ENCODE peak calls at places on chromosome 12, in nine cellular contexts. C is T1000; W is stimulated activated CD4-positive, alpha-beta T cell treated with anti-CD3 and anti-CD28 coated beads, Interleukin-12 subunit alpha, Interleukin-12 subunit beta, amount 100 ng/mL, for 4 hours; V is fibroblast of the aortic adventitia; U is H4; M is cardiac fibroblast; E is tibial artery; Y is endothelial cell; O is pancreas. R is an unnamed sample.

GRCh38 chr12:85765443-85765842 is 70.8 kb downstream of the RASSF9 start:
- DNase-seq in C (no peak), W (no peak), V (no peak), U (no peak), M (peak; percentile 2), E (no peak), Y (no peak), O (no peak), R (no peak)

GRCh38 chr12:80485222-80485987 is 41.4 kb downstream of the PTPRQ start:
- DNase-seq in C (no peak), W (no peak), V (no peak), U (no peak), M (no peak), E (no peak), Y (no peak), O (no peak), R (no peak)

GRCh38 chr12:52321433-52321832 is 235 bp upstream of the KRT83 start:
- DNase-seq in C (no peak), W (no peak), V (no peak), U (no peak), M (no peak), E (peak; percentile 54), Y (no peak), O (no peak), R (no peak)

GRCh38 chr12:57621497-57622292 is 10.5 kb downstream of the ARHGEF25 start:
- DNase-seq in C (peak; percentile 100), W (peak; percentile 66), V (peak; percentile 34), U (no peak), M (peak; percentile 27), E (peak; percentile 74), Y (peak; percentile 83), O (peak; percentile 89), R (no peak)

GRCh38 chr12:80422549-80422948 is 21.5 kb upstream of the PTPRQ start:
- DNase-seq in C (no peak), W (no peak), V (peak; percentile 61), U (no peak), M (peak; percentile 75), E (no peak), Y (no peak), O (no peak), R (peak; percentile 26)

GRCh38 chr12:117228239-117228638 is 38.0 kb upstream of the FBXO21 start:
- DNase-seq in C (no peak), W (no peak), V (no peak), U (peak; percentile 12), M (peak; percentile 4), E (no peak), Y (no peak), O (no peak), R (no peak)

GRCh38 chr12:76645934-76646333 is 86.4 kb upstream of the OSBPL8 start:
- DNase-seq in C (no peak), W (no peak), V (no peak), U (no peak), M (no peak), E (no peak), Y (no peak), O (no peak), R (no peak)

GRCh38 chr12:89770391-89770790 is 61.8 kb upstream of the ATP2B1 start:
- DNase-seq in C (no peak), W (no peak), V (peak; percentile 27), U (no peak), M (no peak), E (no peak), Y (no peak), O (no peak), R (no peak)

GRCh38 chr12:70550180-70550577 is 87.0 kb downstream of the PTPRB start:
- DNase-seq in C (no peak), W (no peak), V (no peak), U (no peak), M (no peak), E (no peak), Y (no peak), O (no peak), R (no peak)

GRCh38 chr12:2902287-2902880 is 11.7 kb downstream of the TULP3 start:
- DNase-seq in C (no peak), W (no peak), V (peak; percentile 74), U (no peak), M (no peak), E (no peak), Y (no peak), O (no peak), R (peak; percentile 66)

GRCh38 chr12:110739894-110740293 is 2.8 kb downstream of the PPP1CC start:
- DNase-seq in C (no peak), W (no peak), V (no peak), U (no peak), M (no peak), E (no peak), Y (no peak), O (no peak), R (no peak)

GRCh38 chr12:19105468-19105867 is 24.1 kb upstream of the PLEKHA5 start:
- DNase-seq in C (no peak), W (no peak), V (no peak), U (no peak), M (no peak), E (no peak), Y (no peak), O (no peak), R (no peak)